ENCODE peak calls at places on chromosomes 3 and 15, in eight cellular contexts. One of them, this sample, is unnamed.

GRCh38 chr3:119297169-119297568 is 3.0 kb downstream of the ARHGAP31 start:
- DNase-seq in NCI-H774: no peak
- DNase-seq in glutamatergic neuron: no peak
- DNase-seq in dorsolateral prefrontal cortex: no peak
- DNase-seq in activated gamma-delta T cell treated with Interleukin-2 at 50 U/mL for 16 hours: no peak
- DNase-seq in HT-29: no peak
- DNase-seq in NCI-H1436: no peak
- DNase-seq in NCI-H2107: no peak
- DNase-seq in this sample: no peak

GRCh38 chr3:121467085-121467484 is 78.7 kb downstream of the POLQ start:
- DNase-seq in NCI-H774: no peak
- DNase-seq in glutamatergic neuron: no peak
- DNase-seq in dorsolateral prefrontal cortex: no peak
- DNase-seq in activated gamma-delta T cell treated with Interleukin-2 at 50 U/mL for 16 hours: no peak
- DNase-seq in HT-29: no peak
- DNase-seq in NCI-H1436: no peak
- DNase-seq in NCI-H2107: no peak
- DNase-seq in this sample: no peak

GRCh38 chr3:170055209-170055608 is 17.4 kb downstream of the GPR160 start:
- DNase-seq in NCI-H774: no peak
- DNase-seq in glutamatergic neuron: no peak
- DNase-seq in dorsolateral prefrontal cortex: no peak
- DNase-seq in activated gamma-delta T cell treated with Interleukin-2 at 50 U/mL for 16 hours: no peak
- DNase-seq in HT-29: no peak
- DNase-seq in NCI-H1436: no peak
- DNase-seq in NCI-H2107: no peak
- DNase-seq in this sample: no peak

GRCh38 chr15:77352932-77353331 is 67.0 kb downstream of the PEAK1 start:
- DNase-seq in NCI-H774: peak; percentile 61
- DNase-seq in glutamatergic neuron: no peak
- DNase-seq in dorsolateral prefrontal cortex: no peak
- DNase-seq in activated gamma-delta T cell treated with Interleukin-2 at 50 U/mL for 16 hours: no peak
- DNase-seq in HT-29: no peak
- DNase-seq in NCI-H1436: no peak
- DNase-seq in NCI-H2107: no peak
- DNase-seq in this sample: no peak

GRCh38 chr15:75161788-75162414 is 39.8 kb upstream of the C15orf39 start:
- DNase-seq in NCI-H774: no peak
- DNase-seq in glutamatergic neuron: no peak
- DNase-seq in dorsolateral prefrontal cortex: peak; percentile 1
- DNase-seq in activated gamma-delta T cell treated with Interleukin-2 at 50 U/mL for 16 hours: no peak
- DNase-seq in HT-29: no peak
- DNase-seq in NCI-H1436: no peak
- DNase-seq in NCI-H2107: no peak
- DNase-seq in this sample: no peak

GRCh38 chr3:139518926-139519842 is 20.4 kb downstream of the RBP1 start:
- DNase-seq in NCI-H774: no peak
- DNase-seq in glutamatergic neuron: no peak
- DNase-seq in dorsolateral prefrontal cortex: no peak
- DNase-seq in activated gamma-delta T cell treated with Interleukin-2 at 50 U/mL for 16 hours: no peak
- DNase-seq in HT-29: no peak
- DNase-seq in NCI-H1436: no peak
- DNase-seq in NCI-H2107: no peak
- DNase-seq in this sample: no peak

GRCh38 chr3:57918123-57918837 is 89.9 kb upstream of the FLNB start:
- DNase-seq in NCI-H774: no peak
- DNase-seq in glutamatergic neuron: no peak
- DNase-seq in dorsolateral prefrontal cortex: no peak
- DNase-seq in activated gamma-delta T cell treated with Interleukin-2 at 50 U/mL for 16 hours: no peak
- DNase-seq in HT-29: no peak
- DNase-seq in NCI-H1436: no peak
- DNase-seq in NCI-H2107: no peak
- DNase-seq in this sample: no peak

GRCh38 chr3:11475324-11475723 is 168.4 kb downstream of the VGLL4 start:
- DNase-seq in NCI-H774: no peak
- DNase-seq in glutamatergic neuron: no peak
- DNase-seq in dorsolateral prefrontal cortex: no peak
- DNase-seq in activated gamma-delta T cell treated with Interleukin-2 at 50 U/mL for 16 hours: no peak
- DNase-seq in HT-29: no peak
- DNase-seq in NCI-H1436: no peak
- DNase-seq in NCI-H2107: no peak
- DNase-seq in this sample: no peak

GRCh38 chr3:170726976-170727661 is 141.2 kb upstream of the SLC7A14 start:
- DNase-seq in NCI-H774: no peak
- DNase-seq in glutamatergic neuron: no peak
- DNase-seq in dorsolateral prefrontal cortex: no peak
- DNase-seq in activated gamma-delta T cell treated with Interleukin-2 at 50 U/mL for 16 hours: no peak
- DNase-seq in HT-29: no peak
- DNase-seq in NCI-H1436: no peak
- DNase-seq in NCI-H2107: no peak
- DNase-seq in this sample: no peak

GRCh38 chr15:72852268-72852667 is 68.7 kb upstream of the ADPGK start:
- DNase-seq in NCI-H774: no peak
- DNase-seq in glutamatergic neuron: no peak
- DNase-seq in dorsolateral prefrontal cortex: no peak
- DNase-seq in activated gamma-delta T cell treated with Interleukin-2 at 50 U/mL for 16 hours: no peak
- DNase-seq in HT-29: no peak
- DNase-seq in NCI-H1436: no peak
- DNase-seq in NCI-H2107: no peak
- DNase-seq in this sample: no peak

This sample was measured in NCI-H2029 treated with DMSO at 0.1 percent for 48 hours.